ENCODE peak calls at places on chromosome 4, in six cellular contexts. T is left ventricle myocardium inferior, C is upper lobe of right lung, B is A549, P is lower lobe of right lung, X is heart left ventricle. O is an unnamed sample. For H3K4me1, the result is how much of the 10 kb centered on the place peaks cover.

GRCh38 chr4:24768006-24768405 is 27.4 kb upstream of the SOD3 start:
- DNase-seq in T (no peak), C (no peak), B (no peak), P (no peak), X (no peak), O (no peak)

GRCh38 chr4:42578187-42578586 is 78.7 kb downstream of the ATP8A1 start:
- DNase-seq in T (no peak), C (no peak), B (no peak), P (no peak), X (no peak), O (no peak)

GRCh38 chr4:174314770-174315169 is 31.1 kb downstream of the CEP44 start:
- DNase-seq in T (no peak), C (no peak), B (no peak), P (no peak), X (no peak), O (no peak)

GRCh38 chr4:156656911-156657310 is 314.7 kb downstream of the PDGFC start:
- DNase-seq in T (no peak), C (no peak), B (no peak), P (no peak), X (no peak), O (no peak)

GRCh38 chr4:132557660-132558059 is 591.4 kb upstream of the PCDH10 start:
- DNase-seq in T (no peak), C (no peak), B (no peak), P (no peak), X (no peak), O (no peak)

GRCh38 chr4:24674279-24674678 is 89.9 kb upstream of the DHX15 start:
- DNase-seq in T (no peak), C (no peak), B (no peak), P (no peak), X (no peak), O (no peak)

GRCh38 chr4:24405356-24405755 is 179.0 kb downstream of the DHX15 start:
- DNase-seq in T (no peak), C (no peak), B (no peak), P (no peak), X (no peak), O (no peak)

GRCh38 chr4:37644962-37645361 is 41.2 kb downstream of the RELL1 start:
- DNase-seq in T (no peak), C (no peak), B (no peak), P (no peak), X (no peak), O (no peak)

GRCh38 chr4:115249808-115250207 is 136.4 kb upstream of the NDST4 start:
- DNase-seq in T (no peak), C (no peak), B (no peak), P (no peak), X (no peak), O (no peak)

GRCh38 chr4:168654206-168655174 is 157.6 kb downstream of the PALLD start:
- DNase-seq in T (no peak), C (no peak), B (no peak), P (no peak), X (no peak), O (no peak)

GRCh38 chr4:75251547-75251946 is 262.7 kb downstream of the RCHY1 start:
- DNase-seq in T (no peak), C (no peak), B (no peak), P (no peak), X (no peak), O (no peak)

GRCh38 chr4:30103455-30103854 is 616.7 kb upstream of the PCDH7 start:
- DNase-seq in T (no peak), C (no peak), B (no peak), P (no peak), X (no peak), O (no peak)

GRCh38 chr4:155787113-155787710 is 28.4 kb downstream of the GUCY1B1 start:
- DNase-seq in T (no peak), C (no peak), B (peak), P (no peak), X (no peak), O (no peak)

GRCh38 chr4:153643406-153644016 is 40.6 kb upstream of the TLR2 start:
- DNase-seq in T (no peak), C (no peak), B (peak), P (no peak), X (no peak), O (no peak)

GRCh38 chr4:53059253-53059652 is 197.1 kb downstream of the RASL11B start:
- DNase-seq in T (no peak), C (no peak), B (no peak), P (no peak), X (no peak), O (no peak)

GRCh38 chr4:22129454-22130075 is 181.0 kb upstream of the KCNIP4 start:
- DNase-seq in T (no peak), C (no peak), B (no peak), P (no peak), X (no peak), O (no peak)

GRCh38 chr4:185307136-185307950 is 88.4 kb downstream of the LRP2BP start:
- DNase-seq in T (no peak), C (no peak), B (no peak), P (no peak), X (no peak), O (no peak)

GRCh38 chr4:1870328-1870577 is 940 bp upstream of the NSD2 start:
- DNase-seq in T (peak), C (peak), B (peak), P (peak), X (peak), O (peak)

GRCh38 chr4:62133498-62133897 is 933.4 kb downstream of the ADGRL3 start:
- DNase-seq in T (no peak), C (no peak), B (no peak), P (no peak), X (no peak), O (no peak)

GRCh38 chr4:159047478-159048165 is 55.3 kb upstream of the RAPGEF2 start:
- DNase-seq in T (no peak), C (no peak), B (peak), P (no peak), X (no peak), O (no peak)

GRCh38 chr4:184398741-184399504 is 75.4 kb downstream of the IRF2 start:
- DNase-seq in T (no peak), C (no peak), B (no peak), P (no peak), X (no peak), O (no peak)

GRCh38 chr4:114384629-114385028 is 214.0 kb upstream of the UGT8 start:
- DNase-seq in T (no peak), C (no peak), B (no peak), P (no peak), X (no peak), O (no peak)

GRCh38 chr4:101020956-101021355 is 326.4 kb downstream of the PPP3CA start:
- DNase-seq in T (no peak), C (no peak), B (no peak), P (no peak), X (no peak), O (no peak)

GRCh38 chr4:101019313-101019712 is 328.0 kb downstream of the PPP3CA start:
- DNase-seq in T (no peak), C (no peak), B (no peak), P (no peak), X (no peak), O (no peak)

GRCh38 chr4:101022151-101023024 is 324.9 kb downstream of the PPP3CA start:
- DNase-seq in T (no peak), C (no peak), B (no peak), P (no peak), X (no peak), O (no peak)

GRCh38 chr4:101018836-101019235 is 328.5 kb downstream of the PPP3CA start:
- DNase-seq in T (no peak), C (no peak), B (no peak), P (no peak), X (no peak), O (no peak)

DNA sequence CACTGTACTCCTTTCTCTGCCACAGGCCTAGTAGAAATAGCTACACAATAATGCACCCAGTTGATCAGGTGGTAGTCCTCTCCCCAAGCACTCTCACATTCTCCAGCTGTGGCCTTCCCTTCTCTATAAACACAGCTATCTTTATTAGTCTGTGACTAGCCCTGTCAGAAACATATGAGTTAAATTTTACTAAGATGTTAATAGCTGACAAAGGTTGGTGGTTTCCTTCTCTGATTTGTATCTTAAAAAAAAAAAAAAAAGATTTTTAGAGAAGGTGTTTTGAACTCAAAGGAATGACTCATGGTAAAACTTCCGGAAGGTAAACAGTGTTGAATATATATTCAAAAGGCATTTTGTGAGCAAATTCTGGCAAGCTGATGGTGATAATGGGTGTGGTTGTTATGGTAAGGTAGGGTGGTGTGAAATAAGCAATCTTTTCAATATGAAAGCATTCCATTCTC is 327.4 kb downstream of the PPP3CA start:
- DNase-seq in T (no peak), C (no peak), B (no peak), P (no peak), X (no peak), O (no peak)
- H3K4me1 ChIP-seq in T (under half), C (under half), B (under half), P (under half), X (under half), O (under half)

GRCh38 chr4:81164623-81165416 is 50.2 kb downstream of the PRKG2 start:
- DNase-seq in T (no peak), C (no peak), B (peak), P (no peak), X (no peak), O (no peak)
- H3K4me3 ChIP-seq in T (no peak), C (no peak), B (no peak), P (no peak), X (no peak), O (no peak)

DNA sequence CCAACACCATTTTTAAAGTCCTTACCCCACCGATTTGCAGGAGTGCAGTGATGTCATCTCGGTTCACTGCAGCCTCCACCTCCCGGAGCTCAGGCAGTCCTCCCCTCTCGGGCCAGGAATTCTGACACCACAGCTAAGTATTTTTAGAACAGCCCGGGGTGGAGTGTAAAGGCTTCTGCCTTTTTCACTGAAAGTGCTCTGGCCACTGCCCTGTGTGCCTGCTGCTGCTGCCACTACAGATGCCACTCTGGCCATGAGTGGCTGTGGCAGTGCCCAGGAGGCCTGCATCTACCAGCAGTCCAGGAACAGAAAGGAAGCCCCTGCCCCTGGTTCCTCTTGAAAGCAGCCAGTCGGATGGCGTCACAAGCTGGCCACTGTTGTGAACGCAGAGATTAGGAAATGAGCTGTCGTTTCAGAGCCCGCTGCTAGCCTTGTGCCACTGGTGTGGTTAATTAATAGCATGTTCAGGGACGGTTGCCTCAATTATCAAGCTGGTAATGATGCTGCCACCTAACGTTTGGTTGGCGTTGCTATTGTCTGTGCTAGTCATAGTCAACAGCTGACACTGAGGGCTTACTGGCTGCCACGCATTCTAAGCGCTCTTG is 23.6 kb upstream of the TBC1D14 start:
- DNase-seq in T (peak), C (peak), B (no peak), P (peak), X (peak), O (peak)
- TF ChIP-seq CTCF in T (peak), C (peak), B (peak), P (peak), X (peak), O (no peak)

DNA sequence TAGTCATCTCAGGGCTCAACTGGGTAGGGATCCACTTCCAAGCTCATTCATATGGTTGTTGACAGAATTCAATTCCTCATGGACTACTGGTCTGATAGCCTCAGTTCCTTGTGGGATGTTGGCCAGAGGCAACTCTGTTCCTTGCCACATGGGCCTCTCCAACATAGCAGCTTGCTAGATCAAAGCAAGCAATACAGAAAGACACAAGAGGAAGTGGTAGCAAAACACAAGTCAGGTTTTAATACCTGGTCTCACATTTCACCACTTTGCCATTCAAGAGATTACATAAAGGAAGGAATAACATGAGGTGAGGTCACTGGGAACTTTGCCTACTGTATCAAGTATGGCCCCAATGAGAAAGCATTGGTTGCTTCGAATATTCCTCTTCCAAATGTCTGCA is 79.2 kb downstream of the PRSS12 start:
- DNase-seq in T (no peak), C (no peak), B (no peak), P (no peak), X (no peak), O (no peak)
- H3K4me1 ChIP-seq in T (under half), C (under half), B (under half), P (under half), X (under half), O (under half)

DNA sequence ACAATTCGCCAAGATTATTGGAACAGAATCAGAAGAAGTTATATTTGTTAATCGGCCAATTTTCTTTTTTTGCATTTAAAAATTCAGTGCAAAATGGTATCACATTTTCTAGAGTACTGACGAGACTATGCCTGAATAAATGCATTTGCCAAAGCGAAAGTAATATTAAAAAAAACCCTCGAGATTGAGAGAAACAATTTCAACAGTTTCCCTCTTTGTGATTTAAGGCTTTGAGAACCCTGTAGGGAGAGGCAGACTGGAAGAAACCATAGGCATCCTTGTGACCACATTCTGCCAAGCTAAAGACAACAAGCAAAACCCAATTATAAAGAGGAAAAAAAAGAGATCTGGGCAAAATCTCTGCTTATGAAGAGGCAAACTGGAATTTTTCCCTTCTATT is 218.1 kb upstream of the GK2 start:
- DNase-seq in T (no peak), C (no peak), B (no peak), P (no peak), X (no peak), O (no peak)
- H3K4me3 ChIP-seq in T (peak), C (peak), B (no peak), P (peak), X (no peak), O (no peak)

GRCh38 chr4:188246488-188246887 is 107.2 kb downstream of the TRIML1 start:
- DNase-seq in T (no peak), C (no peak), B (no peak), P (no peak), X (no peak), O (no peak)
- TF ChIP-seq CTCF in T (no peak), C (no peak), B (no peak), P (no peak), X (no peak), O (no peak)

O was measured in left lung.